ENCODE peak calls at places on chromosome 9, in six cellular contexts. B is body of pancreas, O is ovary, I is right lobe of liver, Z is HCT116, M is H1. F is an unnamed sample.
A peak's percentile ranks its signal among the peaks of the same experiment; 100 is the strongest.

GRCh38 chr9:92592537-92592936 is 56.7 kb upstream of the ECM2 start:
- DNase-seq in B (no peak), I (no peak), M (no peak), O (no peak), Z (no peak), F (no peak)

GRCh38 chr9:116693233-116693731 is 6.2 kb downstream of the TRIM32 start:
- DNase-seq in B (no peak), I (no peak), Z (no peak), M (no peak), O (no peak), F (no peak)

GRCh38 chr9:125479846-125480615 is 218.4 kb downstream of the GAPVD1 start:
- DNase-seq in Z (no peak), O (no peak), I (no peak), B (no peak), M (no peak), F (no peak)

GRCh38 chr9:18360005-18360404 is 113.9 kb upstream of the ADAMTSL1 start:
- DNase-seq in B (no peak), M (no peak), I (no peak), Z (no peak), O (no peak), F (no peak)

GRCh38 chr9:89427621-89428221 is 70.2 kb downstream of the SEMA4D start:
- DNase-seq in Z (no peak), O (no peak), B (no peak), M (no peak), I (no peak), F (no peak)

GRCh38 chr9:96418920-96419690 is 935 bp upstream of the ZNF367 start:
- DNase-seq in M (peak; percentile 85), B (peak; percentile 62), Z (no peak), O (peak; percentile 74), I (peak; percentile 79), F (peak; percentile 42)

GRCh38 chr9:20403346-20403745 is 219.0 kb downstream of the MLLT3 start:
- DNase-seq in Z (no peak), O (no peak), I (no peak), B (no peak), M (no peak), F (no peak)

GRCh38 chr9:5870691-5871090 is 20.0 kb upstream of the MLANA start:
- DNase-seq in O (no peak), M (no peak), B (peak; percentile 41), Z (no peak), I (no peak), F (no peak)

GRCh38 chr9:70093095-70093494 is 49.4 kb downstream of the MAMDC2 start:
- DNase-seq in M (no peak), I (no peak), O (no peak), B (no peak), Z (no peak), F (no peak)

GRCh38 chr9:94916956-94917355 is 190.5 kb downstream of the AOPEP start:
- DNase-seq in Z (no peak), B (no peak), O (no peak), M (no peak), I (no peak), F (no peak)

GRCh38 chr9:3850083-3850482 is 324.3 kb upstream of the RFX3 start:
- DNase-seq in Z (no peak), B (no peak), I (no peak), M (no peak), O (no peak), F (no peak)

GRCh38 chr9:14992025-14992424 is 81.8 kb upstream of the FREM1 start:
- DNase-seq in I (no peak), Z (no peak), M (no peak), O (no peak), B (no peak), F (no peak)

GRCh38 chr9:76373173-76373771 is 21.0 kb downstream of the RFK start:
- DNase-seq in I (peak; percentile 77), Z (no peak), M (no peak), O (no peak), B (peak; percentile 95), F (peak; percentile 21)

GRCh38 chr9:95206143-95206542 is 111.4 kb downstream of the FANCC start:
- DNase-seq in B (no peak), O (no peak), Z (no peak), M (no peak), I (no peak), F (no peak)

GRCh38 chr9:125233678-125234077 is 7.5 kb downstream of the HSPA5 start:
- DNase-seq in I (no peak), O (no peak), B (peak; percentile 19), M (no peak), Z (no peak), F (no peak)

GRCh38 chr9:112863214-112863613 is 27.5 kb downstream of the SLC46A2 start:
- DNase-seq in M (no peak), B (peak; percentile 50), Z (no peak), O (no peak), I (no peak), F (peak; percentile 8)

GRCh38 chr9:89365532-89365912 is 47.2 kb downstream of the SECISBP2 start:
- DNase-seq in Z (no peak), B (no peak), O (no peak), I (no peak), M (no peak), F (no peak)

GRCh38 chr9:88976186-88976887 is 14.9 kb upstream of the S1PR3 start:
- DNase-seq in I (no peak), Z (no peak), B (no peak), O (no peak), M (no peak), F (no peak)

GRCh38 chr9:94800424-94801117 is 74.1 kb downstream of the AOPEP start:
- DNase-seq in B (no peak), O (no peak), Z (no peak), M (no peak), I (no peak), F (no peak)

GRCh38 chr9:27870404-27870803 is 297.1 kb upstream of the C9orf72 start:
- DNase-seq in B (no peak), Z (no peak), M (no peak), O (no peak), I (peak; percentile 34), F (no peak)

GRCh38 chr9:22088372-22089063 is 79.4 kb upstream of the CDKN2B start:
- DNase-seq in Z (no peak), B (no peak), M (no peak), O (no peak), I (no peak), F (no peak)

GRCh38 chr9:128245293-128246151 is 30.3 kb downstream of the GOLGA2 start:
- DNase-seq in B (peak; percentile 23), M (no peak), I (no peak), Z (no peak), O (peak; percentile 60), F (no peak)
- H3K4me3 ChIP-seq in B (no peak overlapping the region), M (no peak overlapping the region), I (no peak overlapping the region), Z (no peak overlapping the region), O (no peak overlapping the region), F (no peak overlapping the region)

DNA sequence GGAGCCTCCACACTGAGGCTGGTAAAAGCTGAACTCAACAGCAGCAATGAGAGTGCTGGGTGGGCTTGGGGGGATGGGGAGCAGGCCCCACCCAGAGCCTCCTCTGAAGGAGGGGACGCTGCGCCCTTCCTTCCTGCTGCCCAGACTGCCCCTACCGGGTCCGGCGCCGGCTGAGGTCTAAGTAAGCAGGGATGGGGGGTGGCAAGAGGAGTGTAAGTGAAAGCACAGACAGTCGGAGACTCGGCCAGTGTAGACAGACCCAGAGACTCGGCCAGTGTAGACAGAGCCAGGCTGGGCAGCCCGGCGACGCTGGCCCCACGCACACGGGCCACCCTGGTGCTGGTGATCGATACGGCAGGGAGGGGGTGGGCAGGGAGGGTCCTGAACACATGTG is 7.4 kb upstream of the ENTPD8 start:
- DNase-seq in Z (no peak), I (no peak), O (no peak), B (no peak), M (no peak), F (no peak)
- TF ChIP-seq POLR2A in Z (no peak), I (no peak), O (no peak), B (no peak), M (no peak), F (no peak)

GRCh38 chr9:137326436-137327060 is 24.5 kb upstream of the NRARP start:
- DNase-seq in B (no peak), O (no peak), M (no peak), I (no peak), Z (no peak), F (no peak)
- H3K27ac ChIP-seq in B (no peak overlapping the region), O (no peak overlapping the region), M (no peak overlapping the region), I (no peak overlapping the region), Z (no peak overlapping the region), F (no peak overlapping the region)

DNA sequence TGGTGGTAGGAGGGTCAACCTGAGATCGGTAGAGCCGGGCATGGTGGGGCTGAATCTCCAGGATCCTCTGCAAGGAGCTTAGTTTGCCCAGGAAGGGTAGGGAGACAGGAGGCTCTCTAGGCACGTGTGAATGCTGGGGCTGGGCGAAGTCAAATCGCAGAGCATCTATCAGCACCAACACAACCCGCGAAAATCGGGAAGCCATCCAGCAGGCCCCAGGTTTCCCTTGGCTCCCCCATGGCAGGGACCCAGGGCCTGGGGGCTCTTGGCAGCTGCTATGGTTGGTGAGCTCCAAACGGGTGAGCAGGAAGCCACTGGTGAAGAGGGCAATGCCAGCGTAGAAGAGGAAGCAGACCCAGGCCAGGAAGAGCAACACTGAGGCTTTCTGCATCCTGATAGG is 1.2 kb downstream of the PIGO start:
- DNase-seq in I (no peak), O (peak; percentile 47), M (no peak), B (no peak), Z (no peak), F (no peak)
- H3K4me3 ChIP-seq in I (no peak overlapping the region), O (no peak overlapping the region), M (peak overlapping the region; percentile 84), B (no peak overlapping the region), Z (peak overlapping the region; percentile 92), F (no peak overlapping the region)

DNA sequence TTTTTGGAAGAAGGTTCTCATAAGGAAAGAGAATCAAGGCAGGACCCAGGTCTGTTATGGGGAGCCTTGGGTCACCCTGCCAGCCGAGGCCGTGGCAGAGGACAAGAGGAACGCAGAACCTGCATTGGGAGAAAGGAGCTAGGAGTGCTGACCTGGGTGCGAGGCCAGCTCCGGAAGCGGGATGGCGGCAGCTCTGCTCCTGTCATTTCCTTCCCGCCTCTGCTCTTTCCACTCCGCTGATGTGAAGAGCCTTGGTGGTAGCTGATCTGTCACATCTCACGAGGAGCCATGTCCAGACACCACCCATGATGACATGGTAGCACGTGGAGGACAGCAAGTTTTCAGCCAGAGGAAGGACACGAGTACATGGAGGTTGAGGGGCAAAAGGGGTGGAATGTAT is 109.5 kb upstream of the COL5A1 start:
- DNase-seq in B (no peak), Z (no peak), I (no peak), M (no peak), O (no peak), F (no peak)
- TF ChIP-seq POLR2A in B (no peak), Z (no peak), I (no peak), M (no peak), O (no peak), F (no peak)

DNA sequence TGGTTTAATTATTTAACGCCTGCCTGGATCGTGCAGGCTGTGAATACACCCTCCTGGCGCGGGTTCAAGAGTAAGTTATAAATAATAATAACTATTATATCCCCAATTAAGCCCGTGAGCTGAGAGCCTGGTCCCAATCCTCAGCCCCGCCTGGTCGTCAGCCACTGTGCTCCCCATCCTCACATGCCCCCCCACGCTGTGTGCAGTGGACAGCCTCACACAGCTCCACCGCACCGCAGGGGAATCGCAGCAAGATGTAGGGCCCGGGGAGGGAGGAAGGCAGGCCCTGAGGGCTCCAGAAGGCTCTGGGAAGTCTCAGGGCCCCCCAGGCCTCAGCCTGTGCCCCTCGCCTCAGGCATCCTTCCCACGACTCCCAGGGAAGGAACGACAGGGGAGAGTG is 10.8 kb upstream of the PRRX2 start:
- DNase-seq in I (peak; percentile 11), B (no peak), Z (no peak), M (no peak), O (no peak), F (no peak)
- H3K27ac ChIP-seq in I (no peak overlapping the region), B (peak overlapping the region; percentile 25), Z (no peak overlapping the region), M (no peak overlapping the region), O (no peak overlapping the region), F (no peak overlapping the region)